ENCODE peak calls at places on chromosome 13, in ten cellular contexts. One of them, this sample, is unnamed.

GRCh38 chr13:36736119-36736726 is 62.4 kb downstream of the SERTM1 start:
- DNase-seq in adrenal gland: peak; percentile 43
- DNase-seq in IMR-90: peak; percentile 62
- DNase-seq in breast epithelium: no peak
- DNase-seq in uterus: peak; percentile 35
- DNase-seq in right lobe of liver: peak; percentile 56
- DNase-seq in endothelial cell of umbilical vein: peak; percentile 65
- DNase-seq in thyroid gland: peak; percentile 63
- DNase-seq in transverse colon: peak; percentile 19
- DNase-seq in heart left ventricle: no peak
- DNase-seq in this sample: no peak

GRCh38 chr13:63041640-63042414 is 1626.2 kb upstream of the PCDH20 start:
- DNase-seq in right lobe of liver: no peak
- DNase-seq in adrenal gland: no peak
- DNase-seq in breast epithelium: no peak
- DNase-seq in endothelial cell of umbilical vein: no peak
- DNase-seq in uterus: no peak
- DNase-seq in transverse colon: no peak
- DNase-seq in thyroid gland: no peak
- DNase-seq in IMR-90: peak; percentile 68
- DNase-seq in heart left ventricle: no peak
- DNase-seq in this sample: no peak

GRCh38 chr13:19838726-19839342 is 24.6 kb downstream of the ZMYM5 start:
- DNase-seq in right lobe of liver: no peak
- DNase-seq in thyroid gland: no peak
- DNase-seq in IMR-90: peak; percentile 82
- DNase-seq in adrenal gland: no peak
- DNase-seq in transverse colon: no peak
- DNase-seq in endothelial cell of umbilical vein: no peak
- DNase-seq in uterus: no peak
- DNase-seq in breast epithelium: no peak
- DNase-seq in heart left ventricle: no peak
- DNase-seq in this sample: no peak

GRCh38 chr13:74576504-74576903 is 442.3 kb upstream of the KLF12 start:
- DNase-seq in endothelial cell of umbilical vein: no peak
- DNase-seq in IMR-90: no peak
- DNase-seq in breast epithelium: no peak
- DNase-seq in adrenal gland: no peak
- DNase-seq in right lobe of liver: no peak
- DNase-seq in heart left ventricle: no peak
- DNase-seq in thyroid gland: no peak
- DNase-seq in uterus: no peak
- DNase-seq in transverse colon: no peak
- DNase-seq in this sample: no peak

GRCh38 chr13:42970824-42971669 is 21.0 kb downstream of the EPSTI1 start:
- DNase-seq in adrenal gland: no peak
- DNase-seq in transverse colon: peak; percentile 50
- DNase-seq in right lobe of liver: no peak
- DNase-seq in breast epithelium: no peak
- DNase-seq in thyroid gland: peak; percentile 30
- DNase-seq in heart left ventricle: no peak
- DNase-seq in IMR-90: peak; percentile 43
- DNase-seq in endothelial cell of umbilical vein: peak; percentile 59
- DNase-seq in uterus: no peak
- DNase-seq in this sample: peak; percentile 50

GRCh38 chr13:58991826-58992477 is 1171.8 kb downstream of the DIAPH3 start:
- DNase-seq in transverse colon: no peak
- DNase-seq in breast epithelium: no peak
- DNase-seq in thyroid gland: no peak
- DNase-seq in adrenal gland: no peak
- DNase-seq in IMR-90: no peak
- DNase-seq in right lobe of liver: no peak
- DNase-seq in uterus: no peak
- DNase-seq in heart left ventricle: no peak
- DNase-seq in endothelial cell of umbilical vein: no peak
- DNase-seq in this sample: no peak

GRCh38 chr13:44989071-44989889 is at the start of the genes GPALPP1 and NUFIP1:
- DNase-seq in breast epithelium: peak; percentile 85
- DNase-seq in right lobe of liver: peak; percentile 96
- DNase-seq in uterus: peak; percentile 91
- DNase-seq in endothelial cell of umbilical vein: peak; percentile 94
- DNase-seq in adrenal gland: peak; percentile 94
- DNase-seq in thyroid gland: peak; percentile 93
- DNase-seq in heart left ventricle: peak; percentile 94
- DNase-seq in transverse colon: peak; percentile 94
- DNase-seq in IMR-90: peak; percentile 95
- DNase-seq in this sample: peak; percentile 97

GRCh38 chr13:100176781-100177389 is 88.0 kb downstream of the PCCA start:
- DNase-seq in IMR-90: peak; percentile 54
- DNase-seq in thyroid gland: no peak
- DNase-seq in transverse colon: no peak
- DNase-seq in endothelial cell of umbilical vein: peak; percentile 18
- DNase-seq in adrenal gland: no peak
- DNase-seq in heart left ventricle: no peak
- DNase-seq in uterus: no peak
- DNase-seq in breast epithelium: no peak
- DNase-seq in right lobe of liver: no peak
- DNase-seq in this sample: no peak

GRCh38 chr13:36715841-36716240 is 42.0 kb downstream of the SERTM1 start:
- DNase-seq in adrenal gland: peak; percentile 55
- DNase-seq in endothelial cell of umbilical vein: no peak
- DNase-seq in uterus: no peak
- DNase-seq in breast epithelium: no peak
- DNase-seq in heart left ventricle: no peak
- DNase-seq in thyroid gland: no peak
- DNase-seq in right lobe of liver: no peak
- DNase-seq in IMR-90: no peak
- DNase-seq in transverse colon: no peak
- DNase-seq in this sample: no peak

GRCh38 chr13:80239571-80240255 is 101.2 kb downstream of the SPRY2 start:
- DNase-seq in thyroid gland: no peak
- DNase-seq in adrenal gland: no peak
- DNase-seq in right lobe of liver: no peak
- DNase-seq in heart left ventricle: no peak
- DNase-seq in breast epithelium: no peak
- DNase-seq in endothelial cell of umbilical vein: no peak
- DNase-seq in IMR-90: peak; percentile 2
- DNase-seq in uterus: no peak
- DNase-seq in transverse colon: no peak
- DNase-seq in this sample: no peak

GRCh38 chr13:64090311-64090710 is 2674.7 kb upstream of the PCDH20 start:
- DNase-seq in right lobe of liver: no peak
- DNase-seq in breast epithelium: no peak
- DNase-seq in thyroid gland: no peak
- DNase-seq in endothelial cell of umbilical vein: no peak
- DNase-seq in heart left ventricle: no peak
- DNase-seq in uterus: no peak
- DNase-seq in transverse colon: no peak
- DNase-seq in IMR-90: no peak
- DNase-seq in adrenal gland: no peak
- DNase-seq in this sample: no peak

GRCh38 chr13:97495678-97496077 is 61.7 kb downstream of the RAP2A start:
- DNase-seq in transverse colon: no peak
- DNase-seq in uterus: no peak
- DNase-seq in breast epithelium: no peak
- DNase-seq in right lobe of liver: no peak
- DNase-seq in heart left ventricle: no peak
- DNase-seq in adrenal gland: no peak
- DNase-seq in endothelial cell of umbilical vein: no peak
- DNase-seq in thyroid gland: no peak
- DNase-seq in IMR-90: no peak
- DNase-seq in this sample: no peak
- H3K9me3 ChIP-seq in transverse colon: no peaks in the 10 kb centered on the region
- H3K9me3 ChIP-seq in uterus: no peaks in the 10 kb centered on the region
- H3K9me3 ChIP-seq in breast epithelium: peaks cover 7% of the 10 kb centered on the region
- H3K9me3 ChIP-seq in right lobe of liver: no peaks in the 10 kb centered on the region
- H3K9me3 ChIP-seq in heart left ventricle: peaks cover 10% of the 10 kb centered on the region
- H3K9me3 ChIP-seq in adrenal gland: no peaks in the 10 kb centered on the region
- H3K9me3 ChIP-seq in endothelial cell of umbilical vein: no peaks in the 10 kb centered on the region
- H3K9me3 ChIP-seq in thyroid gland: no peaks in the 10 kb centered on the region
- H3K9me3 ChIP-seq in IMR-90: no peaks in the 10 kb centered on the region
- H3K9me3 ChIP-seq in this sample: no peaks in the 10 kb centered on the region

GRCh38 chr13:41456768-41457588 is at the start of gene RGCC:
- DNase-seq in adrenal gland: peak; percentile 46
- DNase-seq in transverse colon: peak; percentile 82
- DNase-seq in endothelial cell of umbilical vein: peak; percentile 74
- DNase-seq in thyroid gland: peak; percentile 45
- DNase-seq in uterus: peak; percentile 68
- DNase-seq in IMR-90: peak; percentile 49
- DNase-seq in right lobe of liver: peak; percentile 74
- DNase-seq in heart left ventricle: peak; percentile 83
- DNase-seq in breast epithelium: peak; percentile 71
- DNase-seq in this sample: no peak

GRCh38 chr13:41458939-41459753 is 1.8 kb downstream of the RGCC start:
- DNase-seq in transverse colon: peak; percentile 65
- DNase-seq in endothelial cell of umbilical vein: peak; percentile 63
- DNase-seq in uterus: no peak
- DNase-seq in adrenal gland: no peak
- DNase-seq in IMR-90: peak; percentile 72
- DNase-seq in breast epithelium: peak; percentile 28
- DNase-seq in right lobe of liver: no peak
- DNase-seq in heart left ventricle: peak; percentile 49
- DNase-seq in thyroid gland: no peak
- DNase-seq in this sample: no peak

GRCh38 chr13:41459754-41460111 is 2.4 kb downstream of the RGCC start:
- DNase-seq in heart left ventricle: no peak
- DNase-seq in IMR-90: no peak
- DNase-seq in right lobe of liver: no peak
- DNase-seq in uterus: no peak
- DNase-seq in thyroid gland: no peak
- DNase-seq in breast epithelium: no peak
- DNase-seq in adrenal gland: no peak
- DNase-seq in endothelial cell of umbilical vein: no peak
- DNase-seq in transverse colon: no peak
- DNase-seq in this sample: no peak

GRCh38 chr13:41457589-41458186 is 338 bp downstream of the RGCC start:
- DNase-seq in uterus: no peak
- DNase-seq in thyroid gland: no peak
- DNase-seq in adrenal gland: no peak
- DNase-seq in right lobe of liver: no peak
- DNase-seq in breast epithelium: no peak
- DNase-seq in heart left ventricle: no peak
- DNase-seq in endothelial cell of umbilical vein: no peak
- DNase-seq in transverse colon: no peak
- DNase-seq in IMR-90: no peak
- DNase-seq in this sample: no peak

GRCh38 chr13:41458187-41458938 is 1.0 kb downstream of the RGCC start:
- DNase-seq in thyroid gland: peak; percentile 23
- DNase-seq in uterus: peak; percentile 29
- DNase-seq in heart left ventricle: peak; percentile 34
- DNase-seq in breast epithelium: no peak
- DNase-seq in transverse colon: peak; percentile 36
- DNase-seq in endothelial cell of umbilical vein: peak; percentile 52
- DNase-seq in IMR-90: peak; percentile 46
- DNase-seq in right lobe of liver: peak; percentile 58
- DNase-seq in adrenal gland: no peak
- DNase-seq in this sample: no peak
- TF ChIP-seq POLR2A in thyroid gland: no peak
- TF ChIP-seq POLR2A in uterus: no peak
- TF ChIP-seq POLR2A in heart left ventricle: no peak
- TF ChIP-seq POLR2A in breast epithelium: no peak
- TF ChIP-seq POLR2A in transverse colon: no peak
- TF ChIP-seq POLR2A in endothelial cell of umbilical vein: no peak
- TF ChIP-seq POLR2A in IMR-90: no peak
- TF ChIP-seq POLR2A in right lobe of liver: no peak
- TF ChIP-seq POLR2A in adrenal gland: no peak
- TF ChIP-seq POLR2A in this sample: no peak

DNA sequence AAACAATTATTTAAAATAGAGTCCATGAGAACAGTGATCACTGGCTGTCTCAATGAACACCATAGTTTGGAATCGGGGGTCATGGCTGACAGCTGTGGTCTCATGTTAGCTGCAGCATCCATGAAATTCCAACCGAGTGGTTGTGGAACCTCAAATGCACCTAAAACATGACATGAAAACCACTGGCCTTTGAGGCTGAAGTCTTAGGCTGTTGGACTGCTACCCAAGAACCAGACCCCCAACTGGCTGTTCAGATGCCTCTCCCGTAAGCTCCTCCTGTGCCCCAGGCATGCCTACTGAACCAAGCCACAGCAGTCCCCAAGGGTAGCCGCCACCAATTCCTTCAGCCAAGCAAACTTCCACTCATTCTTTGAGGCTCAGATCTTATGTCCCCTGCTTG is 50.5 kb downstream of the ATP7B start:
- DNase-seq in endothelial cell of umbilical vein: no peak
- DNase-seq in transverse colon: no peak
- DNase-seq in breast epithelium: no peak
- DNase-seq in IMR-90: no peak
- DNase-seq in thyroid gland: no peak
- DNase-seq in heart left ventricle: no peak
- DNase-seq in right lobe of liver: no peak
- DNase-seq in adrenal gland: no peak
- DNase-seq in uterus: no peak
- DNase-seq in this sample: no peak
- H3K9me3 ChIP-seq in endothelial cell of umbilical vein: no peaks in the 10 kb centered on the region
- H3K9me3 ChIP-seq in transverse colon: no peaks in the 10 kb centered on the region
- H3K9me3 ChIP-seq in breast epithelium: no peaks in the 10 kb centered on the region
- H3K9me3 ChIP-seq in IMR-90: no peaks in the 10 kb centered on the region
- H3K9me3 ChIP-seq in thyroid gland: no peaks in the 10 kb centered on the region
- H3K9me3 ChIP-seq in heart left ventricle: no peaks in the 10 kb centered on the region
- H3K9me3 ChIP-seq in right lobe of liver: no peaks in the 10 kb centered on the region
- H3K9me3 ChIP-seq in adrenal gland: no peaks in the 10 kb centered on the region
- H3K9me3 ChIP-seq in uterus: no peaks in the 10 kb centered on the region
- H3K9me3 ChIP-seq in this sample: no peaks in the 10 kb centered on the region

GRCh38 chr13:46352810-46353209 is 34.2 kb downstream of the RUBCNL start:
- DNase-seq in endothelial cell of umbilical vein: no peak
- DNase-seq in adrenal gland: peak; percentile 31
- DNase-seq in right lobe of liver: no peak
- DNase-seq in uterus: no peak
- DNase-seq in breast epithelium: no peak
- DNase-seq in thyroid gland: no peak
- DNase-seq in IMR-90: no peak
- DNase-seq in transverse colon: no peak
- DNase-seq in heart left ventricle: peak; percentile 31
- DNase-seq in this sample: no peak
- TF ChIP-seq POLR2A in endothelial cell of umbilical vein: no peak
- TF ChIP-seq POLR2A in adrenal gland: no peak
- TF ChIP-seq POLR2A in right lobe of liver: no peak
- TF ChIP-seq POLR2A in uterus: no peak
- TF ChIP-seq POLR2A in breast epithelium: no peak
- TF ChIP-seq POLR2A in thyroid gland: no peak
- TF ChIP-seq POLR2A in IMR-90: no peak
- TF ChIP-seq POLR2A in transverse colon: no peak
- TF ChIP-seq POLR2A in heart left ventricle: no peak
- TF ChIP-seq POLR2A in this sample: no peak

This sample was measured in esophagus muscularis mucosa.